ENCODE peak calls at places on chromosomes 11 and 22, in ten cellular contexts. One of them, this sample, is unnamed.

GRCh38 chr22:35684270-35684700 is 33.4 kb upstream of the APOL5 start:
- DNase-seq in psoas muscle: no peak
- DNase-seq in stimulated activated CD4-positive, alpha-beta T cell treated with anti-CD3 and anti-CD28 coated beads, Interleukin-12 subunit alpha, Interleukin-12 subunit beta, amount 100 ng/mL, for 4 hours: no peak
- DNase-seq in HTR-8/SVneo: no peak
- DNase-seq in DMS79 treated with DMSO at 0.1 percent for 48 hours: no peak
- DNase-seq in body of pancreas: peak
- DNase-seq in AG09309: peak
- DNase-seq in lower lobe of right lung: no peak
- DNase-seq in small intestine: no peak
- DNase-seq in coronary artery: no peak
- DNase-seq in this sample: no peak

GRCh38 chr11:99244613-99245012 is 223.9 kb downstream of the CNTN5 start:
- DNase-seq in body of pancreas: no peak
- DNase-seq in DMS79 treated with DMSO at 0.1 percent for 48 hours: no peak
- DNase-seq in small intestine: no peak
- DNase-seq in AG09309: no peak
- DNase-seq in HTR-8/SVneo: no peak
- DNase-seq in stimulated activated CD4-positive, alpha-beta T cell treated with anti-CD3 and anti-CD28 coated beads, Interleukin-12 subunit alpha, Interleukin-12 subunit beta, amount 100 ng/mL, for 4 hours: no peak
- DNase-seq in lower lobe of right lung: no peak
- DNase-seq in psoas muscle: no peak
- DNase-seq in coronary artery: no peak
- DNase-seq in this sample: no peak

GRCh38 chr11:74255741-74256369 is 55.6 kb downstream of the P4HA3 start:
- DNase-seq in AG09309: peak
- DNase-seq in lower lobe of right lung: peak
- DNase-seq in body of pancreas: peak
- DNase-seq in small intestine: peak
- DNase-seq in stimulated activated CD4-positive, alpha-beta T cell treated with anti-CD3 and anti-CD28 coated beads, Interleukin-12 subunit alpha, Interleukin-12 subunit beta, amount 100 ng/mL, for 4 hours: peak
- DNase-seq in coronary artery: no peak
- DNase-seq in psoas muscle: no peak
- DNase-seq in DMS79 treated with DMSO at 0.1 percent for 48 hours: peak
- DNase-seq in HTR-8/SVneo: peak
- DNase-seq in this sample: peak

GRCh38 chr11:73547706-73548105 is 50.2 kb downstream of the FAM168A start:
- DNase-seq in stimulated activated CD4-positive, alpha-beta T cell treated with anti-CD3 and anti-CD28 coated beads, Interleukin-12 subunit alpha, Interleukin-12 subunit beta, amount 100 ng/mL, for 4 hours: no peak
- DNase-seq in small intestine: no peak
- DNase-seq in DMS79 treated with DMSO at 0.1 percent for 48 hours: no peak
- DNase-seq in psoas muscle: no peak
- DNase-seq in HTR-8/SVneo: no peak
- DNase-seq in lower lobe of right lung: no peak
- DNase-seq in body of pancreas: no peak
- DNase-seq in AG09309: no peak
- DNase-seq in coronary artery: no peak
- DNase-seq in this sample: no peak

GRCh38 chr11:133833899-133834296 is 11.4 kb downstream of the SPATA19 start:
- DNase-seq in lower lobe of right lung: no peak
- DNase-seq in body of pancreas: no peak
- DNase-seq in coronary artery: peak
- DNase-seq in small intestine: no peak
- DNase-seq in AG09309: no peak
- DNase-seq in DMS79 treated with DMSO at 0.1 percent for 48 hours: no peak
- DNase-seq in psoas muscle: no peak
- DNase-seq in stimulated activated CD4-positive, alpha-beta T cell treated with anti-CD3 and anti-CD28 coated beads, Interleukin-12 subunit alpha, Interleukin-12 subunit beta, amount 100 ng/mL, for 4 hours: no peak
- DNase-seq in HTR-8/SVneo: no peak
- DNase-seq in this sample: no peak

GRCh38 chr11:117439256-117439655 is 111.6 kb downstream of the CEP164 start:
- DNase-seq in DMS79 treated with DMSO at 0.1 percent for 48 hours: no peak
- DNase-seq in body of pancreas: no peak
- DNase-seq in lower lobe of right lung: no peak
- DNase-seq in psoas muscle: no peak
- DNase-seq in small intestine: no peak
- DNase-seq in stimulated activated CD4-positive, alpha-beta T cell treated with anti-CD3 and anti-CD28 coated beads, Interleukin-12 subunit alpha, Interleukin-12 subunit beta, amount 100 ng/mL, for 4 hours: no peak
- DNase-seq in HTR-8/SVneo: no peak
- DNase-seq in AG09309: no peak
- DNase-seq in coronary artery: no peak
- DNase-seq in this sample: no peak

GRCh38 chr22:27488456-27489224 is 312.9 kb downstream of the MN1 start:
- DNase-seq in coronary artery: no peak
- DNase-seq in body of pancreas: peak
- DNase-seq in psoas muscle: no peak
- DNase-seq in DMS79 treated with DMSO at 0.1 percent for 48 hours: no peak
- DNase-seq in stimulated activated CD4-positive, alpha-beta T cell treated with anti-CD3 and anti-CD28 coated beads, Interleukin-12 subunit alpha, Interleukin-12 subunit beta, amount 100 ng/mL, for 4 hours: no peak
- DNase-seq in small intestine: peak
- DNase-seq in lower lobe of right lung: no peak
- DNase-seq in AG09309: no peak
- DNase-seq in HTR-8/SVneo: no peak
- DNase-seq in this sample: no peak

GRCh38 chr11:118841469-118842222 is 42.0 kb upstream of the CXCR5 start:
- DNase-seq in stimulated activated CD4-positive, alpha-beta T cell treated with anti-CD3 and anti-CD28 coated beads, Interleukin-12 subunit alpha, Interleukin-12 subunit beta, amount 100 ng/mL, for 4 hours: peak
- DNase-seq in DMS79 treated with DMSO at 0.1 percent for 48 hours: no peak
- DNase-seq in lower lobe of right lung: no peak
- DNase-seq in coronary artery: no peak
- DNase-seq in psoas muscle: no peak
- DNase-seq in HTR-8/SVneo: no peak
- DNase-seq in body of pancreas: no peak
- DNase-seq in AG09309: no peak
- DNase-seq in small intestine: peak
- DNase-seq in this sample: no peak

GRCh38 chr11:69500285-69501120 is 19.0 kb downstream of the LINC01488 start:
- DNase-seq in small intestine: peak
- DNase-seq in DMS79 treated with DMSO at 0.1 percent for 48 hours: no peak
- DNase-seq in lower lobe of right lung: peak
- DNase-seq in AG09309: no peak
- DNase-seq in body of pancreas: no peak
- DNase-seq in stimulated activated CD4-positive, alpha-beta T cell treated with anti-CD3 and anti-CD28 coated beads, Interleukin-12 subunit alpha, Interleukin-12 subunit beta, amount 100 ng/mL, for 4 hours: no peak
- DNase-seq in HTR-8/SVneo: no peak
- DNase-seq in psoas muscle: peak
- DNase-seq in coronary artery: no peak
- DNase-seq in this sample: no peak

GRCh38 chr11:20042717-20043392 is 117.4 kb downstream of the DBX1 start:
- DNase-seq in psoas muscle: no peak
- DNase-seq in small intestine: no peak
- DNase-seq in HTR-8/SVneo: no peak
- DNase-seq in AG09309: no peak
- DNase-seq in stimulated activated CD4-positive, alpha-beta T cell treated with anti-CD3 and anti-CD28 coated beads, Interleukin-12 subunit alpha, Interleukin-12 subunit beta, amount 100 ng/mL, for 4 hours: no peak
- DNase-seq in body of pancreas: no peak
- DNase-seq in DMS79 treated with DMSO at 0.1 percent for 48 hours: no peak
- DNase-seq in lower lobe of right lung: no peak
- DNase-seq in coronary artery: no peak
- DNase-seq in this sample: no peak

GRCh38 chr11:68687986-68688385 is 3.6 kb downstream of the GAL start:
- DNase-seq in small intestine: no peak
- DNase-seq in coronary artery: no peak
- DNase-seq in AG09309: no peak
- DNase-seq in lower lobe of right lung: no peak
- DNase-seq in stimulated activated CD4-positive, alpha-beta T cell treated with anti-CD3 and anti-CD28 coated beads, Interleukin-12 subunit alpha, Interleukin-12 subunit beta, amount 100 ng/mL, for 4 hours: no peak
- DNase-seq in DMS79 treated with DMSO at 0.1 percent for 48 hours: no peak
- DNase-seq in HTR-8/SVneo: no peak
- DNase-seq in psoas muscle: no peak
- DNase-seq in body of pancreas: no peak
- DNase-seq in this sample: no peak

GRCh38 chr11:68660066-68660810 is 24.1 kb upstream of the GAL start:
- DNase-seq in stimulated activated CD4-positive, alpha-beta T cell treated with anti-CD3 and anti-CD28 coated beads, Interleukin-12 subunit alpha, Interleukin-12 subunit beta, amount 100 ng/mL, for 4 hours: no peak
- DNase-seq in HTR-8/SVneo: no peak
- DNase-seq in AG09309: no peak
- DNase-seq in lower lobe of right lung: no peak
- DNase-seq in coronary artery: no peak
- DNase-seq in DMS79 treated with DMSO at 0.1 percent for 48 hours: no peak
- DNase-seq in small intestine: no peak
- DNase-seq in psoas muscle: no peak
- DNase-seq in body of pancreas: no peak
- DNase-seq in this sample: no peak

GRCh38 chr22:30036656-30037055 is 43.6 kb upstream of the HORMAD2 start:
- DNase-seq in psoas muscle: no peak
- DNase-seq in DMS79 treated with DMSO at 0.1 percent for 48 hours: no peak
- DNase-seq in small intestine: peak
- DNase-seq in AG09309: no peak
- DNase-seq in body of pancreas: no peak
- DNase-seq in lower lobe of right lung: no peak
- DNase-seq in coronary artery: no peak
- DNase-seq in HTR-8/SVneo: no peak
- DNase-seq in stimulated activated CD4-positive, alpha-beta T cell treated with anti-CD3 and anti-CD28 coated beads, Interleukin-12 subunit alpha, Interleukin-12 subunit beta, amount 100 ng/mL, for 4 hours: no peak
- DNase-seq in this sample: no peak

GRCh38 chr11:9982127-9982795 is 311.8 kb downstream of the SBF2 start:
- DNase-seq in coronary artery: no peak
- DNase-seq in AG09309: peak
- DNase-seq in HTR-8/SVneo: no peak
- DNase-seq in lower lobe of right lung: no peak
- DNase-seq in DMS79 treated with DMSO at 0.1 percent for 48 hours: no peak
- DNase-seq in psoas muscle: no peak
- DNase-seq in stimulated activated CD4-positive, alpha-beta T cell treated with anti-CD3 and anti-CD28 coated beads, Interleukin-12 subunit alpha, Interleukin-12 subunit beta, amount 100 ng/mL, for 4 hours: no peak
- DNase-seq in small intestine: no peak
- DNase-seq in body of pancreas: no peak
- DNase-seq in this sample: no peak

GRCh38 chr22:40509401-40510134 is 127.0 kb downstream of the MRTFA start:
- DNase-seq in stimulated activated CD4-positive, alpha-beta T cell treated with anti-CD3 and anti-CD28 coated beads, Interleukin-12 subunit alpha, Interleukin-12 subunit beta, amount 100 ng/mL, for 4 hours: no peak
- DNase-seq in DMS79 treated with DMSO at 0.1 percent for 48 hours: no peak
- DNase-seq in HTR-8/SVneo: no peak
- DNase-seq in coronary artery: no peak
- DNase-seq in small intestine: peak
- DNase-seq in psoas muscle: peak
- DNase-seq in lower lobe of right lung: no peak
- DNase-seq in body of pancreas: peak
- DNase-seq in AG09309: peak
- DNase-seq in this sample: no peak

GRCh38 chr11:8722156-8722555 is 39.6 kb downstream of the RPL27A start:
- DNase-seq in HTR-8/SVneo: no peak
- DNase-seq in AG09309: no peak
- DNase-seq in DMS79 treated with DMSO at 0.1 percent for 48 hours: no peak
- DNase-seq in psoas muscle: no peak
- DNase-seq in small intestine: no peak
- DNase-seq in lower lobe of right lung: no peak
- DNase-seq in coronary artery: no peak
- DNase-seq in stimulated activated CD4-positive, alpha-beta T cell treated with anti-CD3 and anti-CD28 coated beads, Interleukin-12 subunit alpha, Interleukin-12 subunit beta, amount 100 ng/mL, for 4 hours: no peak
- DNase-seq in body of pancreas: no peak
- DNase-seq in this sample: no peak

GRCh38 chr11:113578715-113579250 is 103.6 kb upstream of the DRD2 start:
- DNase-seq in psoas muscle: no peak
- DNase-seq in small intestine: no peak
- DNase-seq in AG09309: no peak
- DNase-seq in lower lobe of right lung: no peak
- DNase-seq in DMS79 treated with DMSO at 0.1 percent for 48 hours: no peak
- DNase-seq in coronary artery: no peak
- DNase-seq in body of pancreas: no peak
- DNase-seq in stimulated activated CD4-positive, alpha-beta T cell treated with anti-CD3 and anti-CD28 coated beads, Interleukin-12 subunit alpha, Interleukin-12 subunit beta, amount 100 ng/mL, for 4 hours: no peak
- DNase-seq in HTR-8/SVneo: no peak
- DNase-seq in this sample: no peak

GRCh38 chr22:50062509-50063135 is 4.5 kb upstream of the TTLL8 start:
- DNase-seq in body of pancreas: no peak
- DNase-seq in DMS79 treated with DMSO at 0.1 percent for 48 hours: no peak
- DNase-seq in stimulated activated CD4-positive, alpha-beta T cell treated with anti-CD3 and anti-CD28 coated beads, Interleukin-12 subunit alpha, Interleukin-12 subunit beta, amount 100 ng/mL, for 4 hours: no peak
- DNase-seq in small intestine: no peak
- DNase-seq in AG09309: no peak
- DNase-seq in lower lobe of right lung: peak
- DNase-seq in coronary artery: no peak
- DNase-seq in psoas muscle: no peak
- DNase-seq in HTR-8/SVneo: no peak
- DNase-seq in this sample: no peak

GRCh38 chr22:35521358-35522264 is 19.0 kb upstream of the RASD2 start:
- DNase-seq in coronary artery: no peak
- DNase-seq in psoas muscle: no peak
- DNase-seq in small intestine: no peak
- DNase-seq in lower lobe of right lung: no peak
- DNase-seq in DMS79 treated with DMSO at 0.1 percent for 48 hours: no peak
- DNase-seq in AG09309: no peak
- DNase-seq in body of pancreas: no peak
- DNase-seq in stimulated activated CD4-positive, alpha-beta T cell treated with anti-CD3 and anti-CD28 coated beads, Interleukin-12 subunit alpha, Interleukin-12 subunit beta, amount 100 ng/mL, for 4 hours: no peak
- DNase-seq in HTR-8/SVneo: no peak
- DNase-seq in this sample: no peak

GRCh38 chr22:45376703-45377102 is 36.7 kb downstream of the SMC1B start:
- DNase-seq in psoas muscle: no peak
- DNase-seq in lower lobe of right lung: no peak
- DNase-seq in small intestine: no peak
- DNase-seq in stimulated activated CD4-positive, alpha-beta T cell treated with anti-CD3 and anti-CD28 coated beads, Interleukin-12 subunit alpha, Interleukin-12 subunit beta, amount 100 ng/mL, for 4 hours: no peak
- DNase-seq in coronary artery: no peak
- DNase-seq in HTR-8/SVneo: no peak
- DNase-seq in DMS79 treated with DMSO at 0.1 percent for 48 hours: no peak
- DNase-seq in AG09309: no peak
- DNase-seq in body of pancreas: peak
- DNase-seq in this sample: no peak

GRCh38 chr11:117876049-117876340 is 463 bp downstream of the FXYD6 start:
- DNase-seq in lower lobe of right lung: no peak
- DNase-seq in body of pancreas: no peak
- DNase-seq in stimulated activated CD4-positive, alpha-beta T cell treated with anti-CD3 and anti-CD28 coated beads, Interleukin-12 subunit alpha, Interleukin-12 subunit beta, amount 100 ng/mL, for 4 hours: no peak
- DNase-seq in small intestine: no peak
- DNase-seq in psoas muscle: no peak
- DNase-seq in coronary artery: no peak
- DNase-seq in HTR-8/SVneo: no peak
- DNase-seq in DMS79 treated with DMSO at 0.1 percent for 48 hours: peak
- DNase-seq in AG09309: no peak
- DNase-seq in this sample: no peak

GRCh38 chr22:39463931-39464390 is 7.1 kb downstream of the MGAT3 start:
- DNase-seq in AG09309: no peak
- DNase-seq in stimulated activated CD4-positive, alpha-beta T cell treated with anti-CD3 and anti-CD28 coated beads, Interleukin-12 subunit alpha, Interleukin-12 subunit beta, amount 100 ng/mL, for 4 hours: no peak
- DNase-seq in coronary artery: no peak
- DNase-seq in lower lobe of right lung: peak
- DNase-seq in psoas muscle: peak
- DNase-seq in body of pancreas: no peak
- DNase-seq in DMS79 treated with DMSO at 0.1 percent for 48 hours: peak
- DNase-seq in small intestine: no peak
- DNase-seq in HTR-8/SVneo: no peak
- DNase-seq in this sample: no peak

GRCh38 chr22:28600546-28601143 is 79.0 kb downstream of the TTC28 start:
- DNase-seq in AG09309: peak
- DNase-seq in lower lobe of right lung: no peak
- DNase-seq in small intestine: peak
- DNase-seq in stimulated activated CD4-positive, alpha-beta T cell treated with anti-CD3 and anti-CD28 coated beads, Interleukin-12 subunit alpha, Interleukin-12 subunit beta, amount 100 ng/mL, for 4 hours: no peak
- DNase-seq in HTR-8/SVneo: peak
- DNase-seq in psoas muscle: no peak
- DNase-seq in body of pancreas: peak
- DNase-seq in DMS79 treated with DMSO at 0.1 percent for 48 hours: peak
- DNase-seq in coronary artery: no peak
- DNase-seq in this sample: peak

GRCh38 chr11:67366546-67366945 is 6.9 kb downstream of the CLCF1 start:
- DNase-seq in DMS79 treated with DMSO at 0.1 percent for 48 hours: no peak
- DNase-seq in psoas muscle: no peak
- DNase-seq in lower lobe of right lung: no peak
- DNase-seq in stimulated activated CD4-positive, alpha-beta T cell treated with anti-CD3 and anti-CD28 coated beads, Interleukin-12 subunit alpha, Interleukin-12 subunit beta, amount 100 ng/mL, for 4 hours: no peak
- DNase-seq in coronary artery: no peak
- DNase-seq in small intestine: no peak
- DNase-seq in HTR-8/SVneo: no peak
- DNase-seq in body of pancreas: no peak
- DNase-seq in AG09309: no peak
- DNase-seq in this sample: no peak

GRCh38 chr22:41003041-41003440 is 51.9 kb downstream of the RBX1 start:
- DNase-seq in small intestine: no peak
- DNase-seq in psoas muscle: no peak
- DNase-seq in lower lobe of right lung: no peak
- DNase-seq in body of pancreas: peak
- DNase-seq in HTR-8/SVneo: no peak
- DNase-seq in AG09309: no peak
- DNase-seq in DMS79 treated with DMSO at 0.1 percent for 48 hours: no peak
- DNase-seq in coronary artery: no peak
- DNase-seq in stimulated activated CD4-positive, alpha-beta T cell treated with anti-CD3 and anti-CD28 coated beads, Interleukin-12 subunit alpha, Interleukin-12 subunit beta, amount 100 ng/mL, for 4 hours: no peak
- DNase-seq in this sample: no peak

GRCh38 chr22:35634981-35635540 is 13.2 kb upstream of the APOL6 start:
- DNase-seq in small intestine: no peak
- DNase-seq in coronary artery: no peak
- DNase-seq in psoas muscle: no peak
- DNase-seq in lower lobe of right lung: no peak
- DNase-seq in stimulated activated CD4-positive, alpha-beta T cell treated with anti-CD3 and anti-CD28 coated beads, Interleukin-12 subunit alpha, Interleukin-12 subunit beta, amount 100 ng/mL, for 4 hours: no peak
- DNase-seq in HTR-8/SVneo: no peak
- DNase-seq in DMS79 treated with DMSO at 0.1 percent for 48 hours: no peak
- DNase-seq in AG09309: no peak
- DNase-seq in body of pancreas: no peak
- DNase-seq in this sample: no peak